ENCODE peak calls at places on chromosomes 12 and 14, in four cellular contexts. One of them, this sample, is unnamed.

GRCh38 chr14:69519701-69520100 is 35.2 kb downstream of the PLEKHD1 start:
- DNase-seq in HEK293T: no peak
- DNase-seq in T-helper 9 cell: no peak
- DNase-seq in activated B cell treated with CpG ODN at 0.5 μM for 24 hours: no peak
- DNase-seq in this sample: no peak

GRCh38 chr12:131060011-131060703 is 106.5 kb downstream of the ADGRD1 start:
- DNase-seq in T-helper 9 cell: no peak
- DNase-seq in activated B cell treated with CpG ODN at 0.5 μM for 24 hours: no peak
- DNase-seq in HEK293T: no peak
- DNase-seq in this sample: no peak

GRCh38 chr14:87121716-87122115 is 871.3 kb downstream of the GALC start:
- DNase-seq in HEK293T: no peak
- DNase-seq in activated B cell treated with CpG ODN at 0.5 μM for 24 hours: no peak
- DNase-seq in T-helper 9 cell: no peak
- DNase-seq in this sample: no peak

GRCh38 chr14:90522585-90523191 is 125.9 kb downstream of the CALM1 start:
- DNase-seq in HEK293T: no peak
- DNase-seq in T-helper 9 cell: no peak
- DNase-seq in activated B cell treated with CpG ODN at 0.5 μM for 24 hours: no peak
- DNase-seq in this sample: no peak

GRCh38 chr14:102711946-102712345 is 65.3 kb upstream of the TRAF3 start:
- DNase-seq in T-helper 9 cell: no peak
- DNase-seq in HEK293T: no peak
- DNase-seq in activated B cell treated with CpG ODN at 0.5 μM for 24 hours: no peak
- DNase-seq in this sample: no peak

GRCh38 chr12:11834925-11835324 is 185.5 kb downstream of the ETV6 start:
- DNase-seq in T-helper 9 cell: no peak
- DNase-seq in HEK293T: no peak
- DNase-seq in activated B cell treated with CpG ODN at 0.5 μM for 24 hours: no peak
- DNase-seq in this sample: no peak

GRCh38 chr14:38944691-38945090 is 158.3 kb downstream of the SEC23A start:
- DNase-seq in activated B cell treated with CpG ODN at 0.5 μM for 24 hours: no peak
- DNase-seq in T-helper 9 cell: no peak
- DNase-seq in HEK293T: no peak
- DNase-seq in this sample: no peak

GRCh38 chr14:55568618-55569017 is 11.4 kb upstream of the KTN1 start:
- DNase-seq in T-helper 9 cell: no peak
- DNase-seq in activated B cell treated with CpG ODN at 0.5 μM for 24 hours: no peak
- DNase-seq in HEK293T: no peak
- DNase-seq in this sample: no peak

GRCh38 chr14:77838756-77839565 is 39.1 kb downstream of the ADCK1 start:
- DNase-seq in T-helper 9 cell: no peak
- DNase-seq in activated B cell treated with CpG ODN at 0.5 μM for 24 hours: no peak
- DNase-seq in HEK293T: no peak
- DNase-seq in this sample: no peak

GRCh38 chr14:72610096-72610830 is 283.6 kb downstream of the DPF3 start:
- DNase-seq in activated B cell treated with CpG ODN at 0.5 μM for 24 hours: no peak
- DNase-seq in T-helper 9 cell: no peak
- DNase-seq in HEK293T: no peak
- DNase-seq in this sample: no peak

GRCh38 chr14:32109676-32110075 is 32.6 kb downstream of the ARHGAP5 start:
- DNase-seq in activated B cell treated with CpG ODN at 0.5 μM for 24 hours: no peak
- DNase-seq in T-helper 9 cell: no peak
- DNase-seq in HEK293T: no peak
- DNase-seq in this sample: no peak

GRCh38 chr12:57830393-57830792 is 11.9 kb upstream of the AVIL start:
- DNase-seq in T-helper 9 cell: no peak
- DNase-seq in HEK293T: no peak
- DNase-seq in activated B cell treated with CpG ODN at 0.5 μM for 24 hours: no peak
- DNase-seq in this sample: no peak

GRCh38 chr14:89617471-89618291 is 200.6 kb upstream of the FOXN3 start:
- DNase-seq in activated B cell treated with CpG ODN at 0.5 μM for 24 hours: peak
- DNase-seq in HEK293T: peak
- DNase-seq in T-helper 9 cell: peak
- DNase-seq in this sample: no peak

GRCh38 chr12:9869307-9870161 is at the start of gene CLEC2B:
- DNase-seq in activated B cell treated with CpG ODN at 0.5 μM for 24 hours: no peak
- DNase-seq in T-helper 9 cell: no peak
- DNase-seq in HEK293T: no peak
- DNase-seq in this sample: no peak

GRCh38 chr12:121773011-121773777 is 20.3 kb downstream of the RHOF start:
- DNase-seq in activated B cell treated with CpG ODN at 0.5 μM for 24 hours: peak
- DNase-seq in T-helper 9 cell: peak
- DNase-seq in HEK293T: peak
- DNase-seq in this sample: peak

GRCh38 chr14:51616724-51617409 is 34.8 kb upstream of the FRMD6 start:
- DNase-seq in activated B cell treated with CpG ODN at 0.5 μM for 24 hours: no peak
- DNase-seq in HEK293T: no peak
- DNase-seq in T-helper 9 cell: no peak
- DNase-seq in this sample: no peak

GRCh38 chr14:100536141-100536540 is 51.1 kb downstream of the BEGAIN start:
- DNase-seq in T-helper 9 cell: no peak
- DNase-seq in HEK293T: no peak
- DNase-seq in activated B cell treated with CpG ODN at 0.5 μM for 24 hours: no peak
- DNase-seq in this sample: no peak

GRCh38 chr12:127628655-127629054 is 638.3 kb upstream of the TMEM132C start:
- DNase-seq in HEK293T: no peak
- DNase-seq in activated B cell treated with CpG ODN at 0.5 μM for 24 hours: no peak
- DNase-seq in T-helper 9 cell: no peak
- DNase-seq in this sample: no peak

GRCh38 chr14:101360045-101360931 is 201.0 kb upstream of the DIO3 start:
- DNase-seq in T-helper 9 cell: no peak
- DNase-seq in HEK293T: no peak
- DNase-seq in activated B cell treated with CpG ODN at 0.5 μM for 24 hours: no peak
- DNase-seq in this sample: no peak

GRCh38 chr14:62428429-62429203 is 616.6 kb downstream of the KCNH5 start:
- DNase-seq in T-helper 9 cell: no peak
- DNase-seq in HEK293T: no peak
- DNase-seq in activated B cell treated with CpG ODN at 0.5 μM for 24 hours: no peak
- DNase-seq in this sample: no peak

GRCh38 chr14:75492832-75493579 is 29.3 kb upstream of the BATF start:
- DNase-seq in T-helper 9 cell: no peak
- DNase-seq in activated B cell treated with CpG ODN at 0.5 μM for 24 hours: no peak
- DNase-seq in HEK293T: no peak
- DNase-seq in this sample: no peak

GRCh38 chr12:52096332-52097044 is 17.0 kb downstream of the SMIM41 start:
- DNase-seq in T-helper 9 cell: no peak
- DNase-seq in HEK293T: no peak
- DNase-seq in activated B cell treated with CpG ODN at 0.5 μM for 24 hours: no peak
- DNase-seq in this sample: no peak

GRCh38 chr12:80087486-80088213 is 11.7 kb upstream of the OTOGL start:
- DNase-seq in HEK293T: no peak
- DNase-seq in activated B cell treated with CpG ODN at 0.5 μM for 24 hours: no peak
- DNase-seq in T-helper 9 cell: no peak
- DNase-seq in this sample: no peak

GRCh38 chr12:64120568-64120967 is 101.5 kb downstream of the KICS2 start:
- DNase-seq in HEK293T: no peak
- DNase-seq in activated B cell treated with CpG ODN at 0.5 μM for 24 hours: no peak
- DNase-seq in T-helper 9 cell: no peak
- DNase-seq in this sample: no peak

GRCh38 chr14:92986254-92987147 is 63.6 kb downstream of the CHGA start:
- DNase-seq in activated B cell treated with CpG ODN at 0.5 μM for 24 hours: no peak
- DNase-seq in HEK293T: no peak
- DNase-seq in T-helper 9 cell: no peak
- DNase-seq in this sample: no peak

GRCh38 chr12:11758087-11758837 is 108.8 kb downstream of the ETV6 start:
- DNase-seq in T-helper 9 cell: no peak
- DNase-seq in HEK293T: no peak
- DNase-seq in activated B cell treated with CpG ODN at 0.5 μM for 24 hours: no peak
- DNase-seq in this sample: no peak